ENCODE peak calls at places on chromosomes 6 and 20, in eight cellular contexts. One of them, this sample, is unnamed.

GRCh38 chr20:16761305-16761829 is 13.2 kb downstream of the OTOR start:
- DNase-seq in naive thymus-derived CD8-positive, alpha-beta T cell: peak
- DNase-seq in stimulated activated CD4-positive, alpha-beta T cell treated with anti-CD3 and anti-CD28 coated beads, Interleukin-2, amount 100 ng/mL, for 4 hours: peak
- DNase-seq in non-pigmented ciliary epithelial cell: peak
- DNase-seq in HFFc6: peak
- DNase-seq in osteoblast: peak
- DNase-seq in hypothalamus: peak
- DNase-seq in HT-29: peak
- DNase-seq in this sample: peak

GRCh38 chr6:56984374-56984773 is 29.5 kb downstream of the BEND6 start:
- DNase-seq in non-pigmented ciliary epithelial cell: no peak
- DNase-seq in HFFc6: no peak
- DNase-seq in HT-29: no peak
- DNase-seq in stimulated activated CD4-positive, alpha-beta T cell treated with anti-CD3 and anti-CD28 coated beads, Interleukin-2, amount 100 ng/mL, for 4 hours: no peak
- DNase-seq in osteoblast: no peak
- DNase-seq in hypothalamus: no peak
- DNase-seq in naive thymus-derived CD8-positive, alpha-beta T cell: no peak
- DNase-seq in this sample: no peak

GRCh38 chr6:142045380-142046270 is 87.1 kb upstream of the GJE1 start:
- DNase-seq in HT-29: peak
- DNase-seq in osteoblast: no peak
- DNase-seq in stimulated activated CD4-positive, alpha-beta T cell treated with anti-CD3 and anti-CD28 coated beads, Interleukin-2, amount 100 ng/mL, for 4 hours: no peak
- DNase-seq in hypothalamus: no peak
- DNase-seq in naive thymus-derived CD8-positive, alpha-beta T cell: no peak
- DNase-seq in HFFc6: peak
- DNase-seq in non-pigmented ciliary epithelial cell: peak
- DNase-seq in this sample: peak

GRCh38 chr6:76708641-76709331 is 636.3 kb upstream of the IMPG1 start:
- DNase-seq in non-pigmented ciliary epithelial cell: no peak
- DNase-seq in hypothalamus: no peak
- DNase-seq in naive thymus-derived CD8-positive, alpha-beta T cell: no peak
- DNase-seq in HT-29: peak
- DNase-seq in HFFc6: no peak
- DNase-seq in stimulated activated CD4-positive, alpha-beta T cell treated with anti-CD3 and anti-CD28 coated beads, Interleukin-2, amount 100 ng/mL, for 4 hours: no peak
- DNase-seq in osteoblast: no peak
- DNase-seq in this sample: no peak

GRCh38 chr20:6140947-6141346 is 18.1 kb upstream of the FERMT1 start:
- DNase-seq in stimulated activated CD4-positive, alpha-beta T cell treated with anti-CD3 and anti-CD28 coated beads, Interleukin-2, amount 100 ng/mL, for 4 hours: no peak
- DNase-seq in HFFc6: peak
- DNase-seq in osteoblast: no peak
- DNase-seq in naive thymus-derived CD8-positive, alpha-beta T cell: no peak
- DNase-seq in non-pigmented ciliary epithelial cell: no peak
- DNase-seq in hypothalamus: no peak
- DNase-seq in HT-29: peak
- DNase-seq in this sample: peak

GRCh38 chr6:44352259-44352658 is 9.8 kb downstream of the SPATS1 start:
- DNase-seq in non-pigmented ciliary epithelial cell: no peak
- DNase-seq in naive thymus-derived CD8-positive, alpha-beta T cell: no peak
- DNase-seq in HFFc6: no peak
- DNase-seq in hypothalamus: no peak
- DNase-seq in stimulated activated CD4-positive, alpha-beta T cell treated with anti-CD3 and anti-CD28 coated beads, Interleukin-2, amount 100 ng/mL, for 4 hours: no peak
- DNase-seq in osteoblast: no peak
- DNase-seq in HT-29: no peak
- DNase-seq in this sample: no peak

GRCh38 chr6:63923139-63923739 is 287.6 kb downstream of the PHF3 start:
- DNase-seq in osteoblast: peak
- DNase-seq in HT-29: peak
- DNase-seq in hypothalamus: no peak
- DNase-seq in non-pigmented ciliary epithelial cell: peak
- DNase-seq in naive thymus-derived CD8-positive, alpha-beta T cell: no peak
- DNase-seq in HFFc6: peak
- DNase-seq in stimulated activated CD4-positive, alpha-beta T cell treated with anti-CD3 and anti-CD28 coated beads, Interleukin-2, amount 100 ng/mL, for 4 hours: no peak
- DNase-seq in this sample: no peak

GRCh38 chr20:44737116-44737515 is 8.5 kb upstream of the KCNK15 start:
- DNase-seq in hypothalamus: no peak
- DNase-seq in stimulated activated CD4-positive, alpha-beta T cell treated with anti-CD3 and anti-CD28 coated beads, Interleukin-2, amount 100 ng/mL, for 4 hours: no peak
- DNase-seq in HFFc6: no peak
- DNase-seq in non-pigmented ciliary epithelial cell: no peak
- DNase-seq in HT-29: no peak
- DNase-seq in osteoblast: no peak
- DNase-seq in naive thymus-derived CD8-positive, alpha-beta T cell: no peak
- DNase-seq in this sample: no peak

GRCh38 chr6:133341607-133342158 is 100.5 kb downstream of the EYA4 start:
- DNase-seq in HFFc6: no peak
- DNase-seq in osteoblast: no peak
- DNase-seq in naive thymus-derived CD8-positive, alpha-beta T cell: no peak
- DNase-seq in non-pigmented ciliary epithelial cell: peak
- DNase-seq in stimulated activated CD4-positive, alpha-beta T cell treated with anti-CD3 and anti-CD28 coated beads, Interleukin-2, amount 100 ng/mL, for 4 hours: no peak
- DNase-seq in hypothalamus: no peak
- DNase-seq in HT-29: peak
- DNase-seq in this sample: peak

GRCh38 chr6:165668951-165669350 is 5.9 kb upstream of the PDE10A start:
- DNase-seq in osteoblast: no peak
- DNase-seq in stimulated activated CD4-positive, alpha-beta T cell treated with anti-CD3 and anti-CD28 coated beads, Interleukin-2, amount 100 ng/mL, for 4 hours: no peak
- DNase-seq in HFFc6: no peak
- DNase-seq in HT-29: no peak
- DNase-seq in naive thymus-derived CD8-positive, alpha-beta T cell: no peak
- DNase-seq in non-pigmented ciliary epithelial cell: no peak
- DNase-seq in hypothalamus: no peak
- DNase-seq in this sample: no peak

GRCh38 chr20:42193119-42193518 is 574.9 kb upstream of the CHD6 start:
- DNase-seq in naive thymus-derived CD8-positive, alpha-beta T cell: no peak
- DNase-seq in HFFc6: no peak
- DNase-seq in hypothalamus: no peak
- DNase-seq in HT-29: no peak
- DNase-seq in non-pigmented ciliary epithelial cell: no peak
- DNase-seq in osteoblast: no peak
- DNase-seq in stimulated activated CD4-positive, alpha-beta T cell treated with anti-CD3 and anti-CD28 coated beads, Interleukin-2, amount 100 ng/mL, for 4 hours: no peak
- DNase-seq in this sample: no peak

GRCh38 chr20:57941572-57942381 is 232.0 kb upstream of the PMEPA1 start:
- DNase-seq in non-pigmented ciliary epithelial cell: no peak
- DNase-seq in naive thymus-derived CD8-positive, alpha-beta T cell: no peak
- DNase-seq in HFFc6: no peak
- DNase-seq in stimulated activated CD4-positive, alpha-beta T cell treated with anti-CD3 and anti-CD28 coated beads, Interleukin-2, amount 100 ng/mL, for 4 hours: no peak
- DNase-seq in osteoblast: no peak
- DNase-seq in hypothalamus: no peak
- DNase-seq in HT-29: no peak
- DNase-seq in this sample: no peak

GRCh38 chr6:34568341-34568680 is 12.2 kb upstream of the SPDEF start:
- DNase-seq in non-pigmented ciliary epithelial cell: no peak
- DNase-seq in HT-29: no peak
- DNase-seq in naive thymus-derived CD8-positive, alpha-beta T cell: no peak
- DNase-seq in stimulated activated CD4-positive, alpha-beta T cell treated with anti-CD3 and anti-CD28 coated beads, Interleukin-2, amount 100 ng/mL, for 4 hours: no peak
- DNase-seq in HFFc6: no peak
- DNase-seq in hypothalamus: no peak
- DNase-seq in osteoblast: peak
- DNase-seq in this sample: no peak

This sample was measured in A172.